ENCODE peak calls at places on chromosomes 13 and 19, in five cellular contexts. W is stimulated activated CD8-positive, alpha-beta memory T cell treated with anti-CD3 and anti-CD28 coated beads, Interleukin-12 subunit alpha, Interleukin-12 subunit beta, amount 100 ng/mL, for 4 hours; X is HEK293T; A is SK-N-SH; H is GM18507. L is an unnamed sample.

GRCh38 chr13:40350283-40350992 is 316.0 kb downstream of the FOXO1 start:
- DNase-seq in W (no peak), X (no peak), A (no peak), H (no peak), L (no peak)

GRCh38 chr19:4675346-4675745 is 5.2 kb upstream of the MYDGF start:
- DNase-seq in W (no peak), X (no peak), A (no peak), H (no peak), L (no peak)

GRCh38 chr13:25939961-25940687 is 111.7 kb downstream of the SHISA2 start:
- DNase-seq in W (no peak), X (no peak), A (no peak), H (no peak), L (no peak)

GRCh38 chr13:82976499-82976898 is 905.8 kb downstream of the SLITRK1 start:
- DNase-seq in W (no peak), X (no peak), A (no peak), H (no peak), L (no peak)

GRCh38 chr13:112968910-112969691 is at the start of gene MCF2L:
- DNase-seq in W (peak), X (peak), A (peak), H (no peak), L (no peak)

GRCh38 chr19:50896591-50897190 is 14.5 kb downstream of the KLK4 start:
- DNase-seq in W (no peak), X (no peak), A (no peak), H (peak), L (no peak)

GRCh38 chr13:95195146-95195545 is 106.1 kb downstream of the ABCC4 start:
- DNase-seq in W (no peak), X (no peak), A (no peak), H (no peak), L (no peak)

GRCh38 chr19:7507884-7508283 is 8.0 kb upstream of the ZNF358 start:
- DNase-seq in W (no peak), X (peak), A (peak), H (no peak), L (no peak)

GRCh38 chr19:18542936-18543813 is at the start of gene FKBP8:
- DNase-seq in W (peak), X (peak), A (peak), H (peak), L (peak)

GRCh38 chr19:611506-611869 is 21.8 kb downstream of the HCN2 start:
- DNase-seq in W (peak), X (no peak), A (no peak), H (no peak), L (no peak)